ENCODE peak calls at places on chromosomes 7 and 10, in nine cellular contexts. One of them, this sample, is unnamed.

GRCh38 chr10:91247360-91248111 is 27.1 kb downstream of the PCGF5 start:
- DNase-seq in A673: peak; percentile 3
- DNase-seq in thoracic aorta: no peak
- DNase-seq in adrenal gland: peak; percentile 15
- DNase-seq in endothelial cell of umbilical vein: peak; percentile 22
- DNase-seq in fibroblast of lung: peak; percentile 39
- DNase-seq in CD8-positive, alpha-beta T cell: no peak
- DNase-seq in H1: no peak
- DNase-seq in pancreas: no peak
- DNase-seq in this sample: peak; percentile 48

GRCh38 chr10:688621-689426 is 644 bp downstream of the DIP2C start:
- DNase-seq in A673: peak; percentile 61
- DNase-seq in thoracic aorta: no peak
- DNase-seq in adrenal gland: peak; percentile 45
- DNase-seq in endothelial cell of umbilical vein: peak; percentile 30
- DNase-seq in fibroblast of lung: peak; percentile 59
- DNase-seq in CD8-positive, alpha-beta T cell: no peak
- DNase-seq in H1: no peak
- DNase-seq in pancreas: peak; percentile 39
- DNase-seq in this sample: peak; percentile 81

GRCh38 chr10:1109795-1110673 is 53.8 kb downstream of the WDR37 start:
- DNase-seq in A673: peak; percentile 94
- DNase-seq in thoracic aorta: no peak
- DNase-seq in adrenal gland: peak; percentile 41
- DNase-seq in endothelial cell of umbilical vein: peak; percentile 69
- DNase-seq in fibroblast of lung: peak; percentile 74
- DNase-seq in CD8-positive, alpha-beta T cell: peak; percentile 73
- DNase-seq in H1: peak; percentile 69
- DNase-seq in pancreas: peak; percentile 33
- DNase-seq in this sample: peak; percentile 95

GRCh38 chr10:32961892-32962369 is 3.9 kb upstream of the ITGB1 start:
- DNase-seq in A673: no peak
- DNase-seq in thoracic aorta: peak; percentile 14
- DNase-seq in adrenal gland: no peak
- DNase-seq in endothelial cell of umbilical vein: peak; percentile 97
- DNase-seq in fibroblast of lung: peak; percentile 90
- DNase-seq in CD8-positive, alpha-beta T cell: no peak
- DNase-seq in H1: no peak
- DNase-seq in pancreas: no peak
- DNase-seq in this sample: no peak

GRCh38 chr7:36366005-36366583 is 23.6 kb upstream of the ANLN start:
- DNase-seq in A673: no peak
- DNase-seq in thoracic aorta: no peak
- DNase-seq in adrenal gland: no peak
- DNase-seq in endothelial cell of umbilical vein: no peak
- DNase-seq in fibroblast of lung: no peak
- DNase-seq in CD8-positive, alpha-beta T cell: no peak
- DNase-seq in H1: no peak
- DNase-seq in pancreas: no peak
- DNase-seq in this sample: no peak

GRCh38 chr7:78226059-78226658 is 427.6 kb downstream of the PHTF2 start:
- DNase-seq in A673: peak; percentile 76
- DNase-seq in thoracic aorta: no peak
- DNase-seq in adrenal gland: peak; percentile 28
- DNase-seq in endothelial cell of umbilical vein: peak; percentile 25
- DNase-seq in fibroblast of lung: peak; percentile 63
- DNase-seq in CD8-positive, alpha-beta T cell: no peak
- DNase-seq in H1: peak; percentile 19
- DNase-seq in pancreas: peak; percentile 31
- DNase-seq in this sample: peak; percentile 89

GRCh38 chr7:22932896-22933295 is 81.0 kb downstream of the HYCC1 start:
- DNase-seq in A673: no peak
- DNase-seq in thoracic aorta: no peak
- DNase-seq in adrenal gland: no peak
- DNase-seq in endothelial cell of umbilical vein: no peak
- DNase-seq in fibroblast of lung: no peak
- DNase-seq in CD8-positive, alpha-beta T cell: no peak
- DNase-seq in H1: no peak
- DNase-seq in pancreas: no peak
- DNase-seq in this sample: no peak

GRCh38 chr10:17001961-17002749 is 127.5 kb downstream of the CUBN start:
- DNase-seq in A673: no peak
- DNase-seq in thoracic aorta: peak; percentile 35
- DNase-seq in adrenal gland: peak; percentile 56
- DNase-seq in endothelial cell of umbilical vein: peak; percentile 35
- DNase-seq in fibroblast of lung: peak; percentile 99
- DNase-seq in CD8-positive, alpha-beta T cell: peak; percentile 39
- DNase-seq in H1: no peak
- DNase-seq in pancreas: no peak
- DNase-seq in this sample: peak; percentile 2

GRCh38 chr7:1897861-1898627 is 228.0 kb downstream of the ELFN1 start:
- DNase-seq in A673: no peak
- DNase-seq in thoracic aorta: no peak
- DNase-seq in adrenal gland: no peak
- DNase-seq in endothelial cell of umbilical vein: no peak
- DNase-seq in fibroblast of lung: no peak
- DNase-seq in CD8-positive, alpha-beta T cell: no peak
- DNase-seq in H1: no peak
- DNase-seq in pancreas: no peak
- DNase-seq in this sample: no peak

GRCh38 chr10:35007858-35008301 is 82.3 kb downstream of the CUL2 start:
- DNase-seq in A673: no peak
- DNase-seq in thoracic aorta: no peak
- DNase-seq in adrenal gland: no peak
- DNase-seq in endothelial cell of umbilical vein: no peak
- DNase-seq in fibroblast of lung: no peak
- DNase-seq in CD8-positive, alpha-beta T cell: no peak
- DNase-seq in H1: no peak
- DNase-seq in pancreas: no peak
- DNase-seq in this sample: peak; percentile 61

GRCh38 chr7:134368851-134369533 is 52.3 kb upstream of the SLC35B4 start:
- DNase-seq in A673: peak; percentile 20
- DNase-seq in thoracic aorta: no peak
- DNase-seq in adrenal gland: no peak
- DNase-seq in endothelial cell of umbilical vein: peak; percentile 84
- DNase-seq in fibroblast of lung: peak; percentile 74
- DNase-seq in CD8-positive, alpha-beta T cell: no peak
- DNase-seq in H1: no peak
- DNase-seq in pancreas: peak; percentile 58
- DNase-seq in this sample: no peak

GRCh38 chr7:20785211-20786048 is 1.3 kb downstream of the SP8 start:
- DNase-seq in A673: no peak
- DNase-seq in thoracic aorta: no peak
- DNase-seq in adrenal gland: no peak
- DNase-seq in endothelial cell of umbilical vein: no peak
- DNase-seq in fibroblast of lung: no peak
- DNase-seq in CD8-positive, alpha-beta T cell: no peak
- DNase-seq in H1: no peak
- DNase-seq in pancreas: peak; percentile 17
- DNase-seq in this sample: peak; percentile 85

GRCh38 chr10:119737827-119738226 is 12.0 kb downstream of the INPP5F start:
- DNase-seq in A673: peak; percentile 95
- DNase-seq in thoracic aorta: no peak
- DNase-seq in adrenal gland: peak; percentile 48
- DNase-seq in endothelial cell of umbilical vein: peak; percentile 94
- DNase-seq in fibroblast of lung: peak; percentile 88
- DNase-seq in CD8-positive, alpha-beta T cell: no peak
- DNase-seq in H1: no peak
- DNase-seq in pancreas: peak; percentile 44
- DNase-seq in this sample: peak; percentile 57

GRCh38 chr7:36192050-36192824 is 39.2 kb downstream of the EEPD1 start:
- DNase-seq in A673: no peak
- DNase-seq in thoracic aorta: no peak
- DNase-seq in adrenal gland: peak; percentile 36
- DNase-seq in endothelial cell of umbilical vein: no peak
- DNase-seq in fibroblast of lung: peak; percentile 92
- DNase-seq in CD8-positive, alpha-beta T cell: no peak
- DNase-seq in H1: no peak
- DNase-seq in pancreas: no peak
- DNase-seq in this sample: peak; percentile 24

GRCh38 chr7:38658916-38659315 is 27.7 kb upstream of the AMPH start:
- DNase-seq in A673: no peak
- DNase-seq in thoracic aorta: no peak
- DNase-seq in adrenal gland: no peak
- DNase-seq in endothelial cell of umbilical vein: no peak
- DNase-seq in fibroblast of lung: no peak
- DNase-seq in CD8-positive, alpha-beta T cell: no peak
- DNase-seq in H1: no peak
- DNase-seq in pancreas: no peak
- DNase-seq in this sample: no peak

GRCh38 chr7:151399305-151399601 is 10.6 kb downstream of the WDR86 start:
- DNase-seq in A673: no peak
- DNase-seq in thoracic aorta: no peak
- DNase-seq in adrenal gland: no peak
- DNase-seq in endothelial cell of umbilical vein: no peak
- DNase-seq in fibroblast of lung: no peak
- DNase-seq in CD8-positive, alpha-beta T cell: no peak
- DNase-seq in H1: no peak
- DNase-seq in pancreas: no peak
- DNase-seq in this sample: no peak

GRCh38 chr7:119664601-119665000 is 608.4 kb upstream of the KCND2 start:
- DNase-seq in A673: peak; percentile 11
- DNase-seq in thoracic aorta: no peak
- DNase-seq in adrenal gland: no peak
- DNase-seq in endothelial cell of umbilical vein: peak; percentile 79
- DNase-seq in fibroblast of lung: peak; percentile 45
- DNase-seq in CD8-positive, alpha-beta T cell: no peak
- DNase-seq in H1: no peak
- DNase-seq in pancreas: no peak
- DNase-seq in this sample: no peak

GRCh38 chr7:66380285-66380888 is 175.3 kb downstream of the TPST1 start:
- DNase-seq in A673: no peak
- DNase-seq in thoracic aorta: no peak
- DNase-seq in adrenal gland: no peak
- DNase-seq in endothelial cell of umbilical vein: peak; percentile 16
- DNase-seq in fibroblast of lung: peak; percentile 20
- DNase-seq in CD8-positive, alpha-beta T cell: no peak
- DNase-seq in H1: no peak
- DNase-seq in pancreas: no peak
- DNase-seq in this sample: no peak

GRCh38 chr10:117360994-117361667 is 14.1 kb downstream of the PDZD8 start:
- DNase-seq in A673: no peak
- DNase-seq in thoracic aorta: no peak
- DNase-seq in adrenal gland: no peak
- DNase-seq in endothelial cell of umbilical vein: peak; percentile 47
- DNase-seq in fibroblast of lung: peak; percentile 31
- DNase-seq in CD8-positive, alpha-beta T cell: no peak
- DNase-seq in H1: no peak
- DNase-seq in pancreas: no peak
- DNase-seq in this sample: no peak

GRCh38 chr10:99809931-99810615 is 27.6 kb downstream of the ABCC2 start:
- DNase-seq in A673: no peak
- DNase-seq in thoracic aorta: no peak
- DNase-seq in adrenal gland: no peak
- DNase-seq in endothelial cell of umbilical vein: no peak
- DNase-seq in fibroblast of lung: peak; percentile 83
- DNase-seq in CD8-positive, alpha-beta T cell: no peak
- DNase-seq in H1: no peak
- DNase-seq in pancreas: no peak
- DNase-seq in this sample: no peak

GRCh38 chr7:149310113-149310836 is 48.3 kb downstream of the ZNF783 start:
- DNase-seq in A673: peak; percentile 72
- DNase-seq in thoracic aorta: no peak
- DNase-seq in adrenal gland: no peak
- DNase-seq in endothelial cell of umbilical vein: peak; percentile 69
- DNase-seq in fibroblast of lung: peak; percentile 88
- DNase-seq in CD8-positive, alpha-beta T cell: no peak
- DNase-seq in H1: no peak
- DNase-seq in pancreas: no peak
- DNase-seq in this sample: no peak

GRCh38 chr10:8979976-8980375 is 925.5 kb downstream of the GATA3 start:
- DNase-seq in A673: no peak
- DNase-seq in thoracic aorta: no peak
- DNase-seq in adrenal gland: no peak
- DNase-seq in endothelial cell of umbilical vein: no peak
- DNase-seq in fibroblast of lung: no peak
- DNase-seq in CD8-positive, alpha-beta T cell: no peak
- DNase-seq in H1: no peak
- DNase-seq in pancreas: no peak
- DNase-seq in this sample: no peak

DNA sequence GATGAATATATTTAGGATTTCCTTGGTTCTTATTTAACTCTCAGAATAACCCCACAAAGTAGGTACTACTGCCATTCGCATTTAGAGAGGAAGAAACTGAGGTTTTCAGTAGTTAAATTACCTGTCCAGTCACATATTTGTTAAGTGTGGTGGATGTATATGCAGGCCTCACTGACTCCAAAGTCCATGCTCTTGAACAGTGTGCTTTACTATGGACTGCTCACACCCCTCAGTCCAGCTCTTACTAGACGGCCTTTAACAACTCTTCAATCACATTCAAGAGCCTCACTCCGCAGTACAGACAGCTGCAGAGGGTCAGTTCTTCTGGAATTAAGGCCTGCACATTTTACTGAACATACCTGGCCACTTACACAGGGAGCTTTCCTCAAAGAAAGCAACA is 36.2 kb downstream of the ZNF248 start:
- DNase-seq in A673: no peak
- DNase-seq in thoracic aorta: no peak
- DNase-seq in adrenal gland: no peak
- DNase-seq in endothelial cell of umbilical vein: no peak
- DNase-seq in fibroblast of lung: no peak
- DNase-seq in CD8-positive, alpha-beta T cell: no peak
- DNase-seq in H1: no peak
- DNase-seq in pancreas: no peak
- DNase-seq in this sample: no peak
- H3K9me3 ChIP-seq in A673: peaks cover 33% of the 10 kb centered on the region
- H3K9me3 ChIP-seq in thoracic aorta: peaks cover 53% of the 10 kb centered on the region
- H3K9me3 ChIP-seq in adrenal gland: no peaks in the 10 kb centered on the region
- H3K9me3 ChIP-seq in endothelial cell of umbilical vein: peaks cover 2% of the 10 kb centered on the region
- H3K9me3 ChIP-seq in fibroblast of lung: no peaks in the 10 kb centered on the region
- H3K9me3 ChIP-seq in CD8-positive, alpha-beta T cell: no peaks in the 10 kb centered on the region
- H3K9me3 ChIP-seq in H1: peaks cover 67% of the 10 kb centered on the region
- H3K9me3 ChIP-seq in pancreas: no peaks in the 10 kb centered on the region
- H3K9me3 ChIP-seq in this sample: peaks cover 76% of the 10 kb centered on the region

GRCh38 chr10:4334076-4334475 is 491.9 kb upstream of the AKR1E2 start:
- DNase-seq in A673: no peak
- DNase-seq in thoracic aorta: no peak
- DNase-seq in adrenal gland: no peak
- DNase-seq in endothelial cell of umbilical vein: no peak
- DNase-seq in fibroblast of lung: no peak
- DNase-seq in CD8-positive, alpha-beta T cell: no peak
- DNase-seq in H1: no peak
- DNase-seq in pancreas: no peak
- DNase-seq in this sample: no peak
- H3K4me3 ChIP-seq in A673: no peak overlapping the region
- H3K4me3 ChIP-seq in thoracic aorta: no peak overlapping the region
- H3K4me3 ChIP-seq in adrenal gland: no peak overlapping the region
- H3K4me3 ChIP-seq in endothelial cell of umbilical vein: no peak overlapping the region
- H3K4me3 ChIP-seq in fibroblast of lung: no peak overlapping the region
- H3K4me3 ChIP-seq in CD8-positive, alpha-beta T cell: no peak overlapping the region
- H3K4me3 ChIP-seq in H1: no peak overlapping the region
- H3K4me3 ChIP-seq in pancreas: no peak overlapping the region
- H3K4me3 ChIP-seq in this sample: no peak overlapping the region

GRCh38 chr10:132753596-132753995 is 32.4 kb downstream of the NKX6-2 start:
- DNase-seq in A673: no peak
- DNase-seq in thoracic aorta: no peak
- DNase-seq in adrenal gland: no peak
- DNase-seq in endothelial cell of umbilical vein: no peak
- DNase-seq in fibroblast of lung: no peak
- DNase-seq in CD8-positive, alpha-beta T cell: no peak
- DNase-seq in H1: no peak
- DNase-seq in pancreas: no peak
- DNase-seq in this sample: no peak
- H3K9me3 ChIP-seq in A673: no peaks in the 10 kb centered on the region
- H3K9me3 ChIP-seq in thoracic aorta: no peaks in the 10 kb centered on the region
- H3K9me3 ChIP-seq in adrenal gland: no peaks in the 10 kb centered on the region
- H3K9me3 ChIP-seq in endothelial cell of umbilical vein: no peaks in the 10 kb centered on the region
- H3K9me3 ChIP-seq in fibroblast of lung: no peaks in the 10 kb centered on the region
- H3K9me3 ChIP-seq in CD8-positive, alpha-beta T cell: no peaks in the 10 kb centered on the region
- H3K9me3 ChIP-seq in H1: peaks cover 3% of the 10 kb centered on the region
- H3K9me3 ChIP-seq in pancreas: no peaks in the 10 kb centered on the region
- H3K9me3 ChIP-seq in this sample: peaks cover 8% of the 10 kb centered on the region

GRCh38 chr7:7210475-7211237 is 28.3 kb downstream of the C1GALT1 start:
- DNase-seq in A673: no peak
- DNase-seq in thoracic aorta: no peak
- DNase-seq in adrenal gland: no peak
- DNase-seq in endothelial cell of umbilical vein: no peak
- DNase-seq in fibroblast of lung: no peak
- DNase-seq in CD8-positive, alpha-beta T cell: no peak
- DNase-seq in H1: peak; percentile 93
- DNase-seq in pancreas: no peak
- DNase-seq in this sample: peak; percentile 93
- H3K4me3 ChIP-seq in A673: no peak overlapping the region
- H3K4me3 ChIP-seq in thoracic aorta: no peak overlapping the region
- H3K4me3 ChIP-seq in adrenal gland: no peak overlapping the region
- H3K4me3 ChIP-seq in endothelial cell of umbilical vein: no peak overlapping the region
- H3K4me3 ChIP-seq in fibroblast of lung: no peak overlapping the region
- H3K4me3 ChIP-seq in CD8-positive, alpha-beta T cell: no peak overlapping the region
- H3K4me3 ChIP-seq in H1: no peak overlapping the region
- H3K4me3 ChIP-seq in pancreas: no peak overlapping the region
- H3K4me3 ChIP-seq in this sample: peak overlapping the region; percentile 39

This sample was measured in endodermal cell.